ENCODE peak calls at places on chromosomes 6 and 20, in nine cellular contexts. F, U, J, H, G, A, C, Y and W are unnamed samples.

GRCh38 chr6:18263561-18264337 is 581 bp downstream of the DEK start:
- DNase-seq in F (no peak), Y (peak; percentile 84), U (peak; percentile 84), J (peak; percentile 66), H (no peak), C (no peak), G (peak; percentile 65), A (peak; percentile 71), W (no peak)

GRCh38 chr20:51738877-51739447 is 29.2 kb downstream of the ATP9A start:
- DNase-seq in F (no peak), C (no peak), G (no peak), J (no peak), H (no peak), Y (no peak), U (no peak), A (no peak), W (no peak)

GRCh38 chr6:87674286-87674685 is 27.7 kb downstream of the AKIRIN2 start:
- DNase-seq in A (no peak), J (no peak), H (no peak), U (no peak), G (no peak), Y (no peak), F (no peak), C (no peak), W (no peak)

GRCh38 chr20:13277663-13278295 is 56.7 kb downstream of the ISM1 start:
- DNase-seq in H (no peak), F (peak; percentile 28), U (no peak), Y (no peak), C (no peak), G (no peak), J (no peak), A (no peak), W (no peak)

GRCh38 chr6:79810153-79810806 is 137.1 kb downstream of the ELOVL4 start:
- DNase-seq in H (no peak), J (no peak), C (no peak), U (no peak), Y (no peak), G (no peak), F (no peak), A (no peak), W (no peak)

GRCh38 chr20:16580127-16580526 is 6.9 kb upstream of the KIF16B start:
- DNase-seq in C (no peak), J (peak; percentile 36), U (no peak), H (no peak), A (peak; percentile 20), G (no peak), F (peak; percentile 80), Y (no peak), W (no peak)

GRCh38 chr20:35887393-35888064 is 66.8 kb downstream of the SCAND1 start:
- DNase-seq in C (no peak), Y (no peak), F (no peak), H (no peak), A (no peak), G (no peak), J (no peak), U (no peak), W (no peak)

GRCh38 chr20:41004561-41005360 is 23.9 kb upstream of the TOP1 start:
- DNase-seq in A (no peak), F (no peak), J (no peak), U (no peak), C (no peak), G (no peak), Y (no peak), H (no peak), W (no peak)

GRCh38 chr20:33232486-33233072 is 3.2 kb upstream of the BPIFA1 start:
- DNase-seq in G (no peak), C (no peak), H (no peak), A (no peak), U (no peak), J (no peak), F (no peak), Y (no peak), W (no peak)

GRCh38 chr6:5667737-5668136 is 339.0 kb downstream of the NRN1 start:
- DNase-seq in C (no peak), F (no peak), Y (no peak), H (no peak), U (no peak), G (no peak), A (no peak), J (no peak), W (no peak)

GRCh38 chr20:3689978-3690377 is 8.2 kb upstream of the ADAM33 start:
- DNase-seq in H (no peak), J (no peak), G (no peak), C (no peak), A (no peak), U (no peak), F (no peak), Y (no peak), W (no peak)

GRCh38 chr20:3690413-3690812 is 8.6 kb upstream of the ADAM33 start:
- DNase-seq in C (no peak), Y (no peak), A (no peak), H (no peak), J (no peak), F (no peak), U (no peak), G (no peak), W (no peak)

GRCh38 chr20:3685341-3685740 is 3.5 kb upstream of the ADAM33 start:
- DNase-seq in G (no peak), H (no peak), C (no peak), A (no peak), J (no peak), F (no peak), Y (no peak), U (no peak), W (no peak)

GRCh38 chr20:3687655-3688054 is 5.8 kb upstream of the ADAM33 start:
- DNase-seq in H (no peak), G (no peak), Y (no peak), F (peak; percentile 80), J (no peak), A (peak; percentile 33), U (no peak), C (peak; percentile 18), W (no peak)

DNA sequence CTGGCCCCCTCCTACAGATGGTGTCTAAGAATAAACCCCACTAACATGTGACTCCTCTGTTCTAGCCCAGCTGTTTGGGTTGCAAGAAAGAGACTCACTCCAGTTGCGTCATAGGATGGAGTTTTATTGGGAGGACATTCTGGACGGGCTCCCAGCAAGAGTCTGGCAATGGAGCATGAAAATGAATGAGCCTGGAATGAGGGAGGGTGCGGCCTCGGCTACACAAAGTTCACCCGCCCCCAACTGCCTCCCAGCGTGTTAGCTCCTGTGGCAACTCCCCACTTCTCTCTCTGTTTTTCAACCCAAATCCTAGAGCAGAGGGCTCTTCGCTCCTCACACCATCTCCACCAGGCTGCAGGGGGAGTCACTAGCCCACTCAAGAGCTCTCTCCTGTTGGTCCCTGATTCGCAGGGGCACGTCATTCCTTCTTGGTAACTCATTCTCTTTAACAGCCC is 5.1 kb upstream of the ADAM33 start:
- DNase-seq in J (peak; percentile 89), Y (no peak), H (no peak), A (peak; percentile 86), C (peak; percentile 82), U (peak; percentile 89), G (no peak), F (peak; percentile 97), W (no peak)
- TF ChIP-seq CTCF in J (no peak), Y (no peak), H (no peak), A (no peak), C (peak; percentile 33), U (no peak), G (no peak), F (no peak), W (no peak)

GRCh38 chr6:815348-815738 is 122.4 kb upstream of the EXOC2 start:
- DNase-seq in A (no peak), J (no peak), U (no peak), C (no peak), G (peak; percentile 18), H (no peak), F (no peak), Y (no peak), W (no peak)
- TF ChIP-seq CTCF in A (peak; percentile 9), J (no peak), U (no peak), C (no peak), G (no peak), H (no peak), F (no peak), Y (no peak), W (peak; percentile 59)

DNA sequence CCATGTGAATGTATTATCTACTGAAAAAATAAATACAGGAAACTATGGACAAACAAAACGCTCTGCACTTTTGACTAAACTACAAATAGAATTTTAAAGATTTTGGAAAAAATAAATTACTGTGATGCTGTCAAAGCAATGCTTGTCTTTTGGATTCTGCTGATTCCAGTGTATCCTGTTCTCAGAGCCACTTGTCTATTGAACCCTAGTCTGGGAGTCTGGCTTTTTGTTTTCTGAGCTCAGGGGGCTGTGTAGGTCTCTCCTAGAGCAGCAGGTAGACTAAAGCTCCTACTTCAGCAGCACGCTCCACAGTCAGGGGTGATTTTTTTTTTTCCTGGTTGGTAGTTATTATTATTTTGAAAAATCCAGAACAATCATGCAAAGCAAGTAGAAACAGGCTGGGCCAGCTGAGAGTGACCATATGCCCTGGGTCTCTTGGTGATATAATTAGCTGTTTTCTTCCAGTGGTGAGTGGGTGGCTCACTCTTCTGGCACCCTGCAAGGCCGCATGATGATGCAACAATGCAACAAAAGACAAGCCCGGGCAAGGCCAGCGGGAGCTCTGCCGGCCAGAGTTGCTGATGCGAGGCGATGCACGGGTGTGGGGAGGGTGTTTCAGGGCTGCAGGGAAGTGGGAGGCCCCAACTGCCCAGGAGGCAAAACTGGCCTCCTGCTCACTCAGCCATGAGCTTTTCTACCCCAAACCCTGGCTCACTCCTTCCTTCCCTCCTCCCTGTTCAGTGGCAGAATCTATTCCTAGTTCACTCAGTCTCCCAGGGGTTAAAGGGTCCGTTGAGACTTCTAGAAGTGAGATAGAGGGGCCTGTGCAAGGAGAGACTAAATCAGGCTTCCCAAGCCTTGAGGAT is 11.6 kb upstream of the CDKN1A start:
- DNase-seq in G (peak; percentile 26), H (peak; percentile 79), J (peak; percentile 84), Y (peak; percentile 78), C (peak; percentile 89), A (peak; percentile 63), U (peak; percentile 94), F (peak; percentile 97), W (peak; percentile 74)
- TF ChIP-seq CTCF in G (no peak), H (no peak), J (no peak), Y (no peak), C (no peak), A (no peak), U (no peak), F (no peak), W (no peak)

GRCh38 chr20:56945057-56945456 is 316.0 kb downstream of the TFAP2C start:
- DNase-seq in G (no peak), C (no peak), H (no peak), U (no peak), A (no peak), Y (no peak), F (no peak), J (no peak), W (no peak)
- TF ChIP-seq CTCF in G (no peak), C (no peak), H (no peak), U (no peak), A (no peak), Y (no peak), F (no peak), J (no peak), W (no peak)

GRCh38 chr6:26272171-26272631 is 92.8 kb upstream of the BTN3A2 start:
- DNase-seq in F (no peak), A (peak; percentile 18), U (peak; percentile 81), J (no peak), H (no peak), G (peak; percentile 46), C (no peak), Y (no peak), W (peak; percentile 77)
- TF ChIP-seq CTCF in F (no peak), A (no peak), U (no peak), J (no peak), H (no peak), G (no peak), C (no peak), Y (no peak), W (no peak)

GRCh38 chr6:139135578-139136545 is 982 bp downstream of the HECA start:
- DNase-seq in J (peak; percentile 84), Y (peak; percentile 82), U (peak; percentile 90), C (no peak), H (peak; percentile 71), G (peak; percentile 46), F (peak; percentile 49), A (peak; percentile 73), W (peak; percentile 69)
- TF ChIP-seq CTCF in J (no peak), Y (no peak), U (no peak), C (no peak), H (no peak), G (no peak), F (no peak), A (peak; percentile 12), W (no peak)